ENCODE peak calls at places on chromosomes 5 and 9, in ten cellular contexts. B is NCI-H524 treated with DMSO at 0.1 percent for 48 hours; M is stimulated activated CD4-positive, alpha-beta T cell treated with anti-CD3 and anti-CD28 coated beads, Interleukin-4, amount 100 ng/mL, for 24 hours; S is A172; F is HCEC 1CT; D is NCI-H510A; U is Calu3; W is adrenal gland; Q is endothelial cell; J is neural progenitor cell. H is an unnamed sample.

GRCh38 chr9:74729129-74729710 is 158.5 kb downstream of the TRPM6 start:
- DNase-seq in W (peak; percentile 24), S (no peak), M (no peak), F (no peak), B (peak; percentile 53), U (no peak), D (no peak), Q (no peak), J (peak; percentile 77), H (no peak)

GRCh38 chr9:95003694-95004451 is 277.4 kb downstream of the AOPEP start:
- DNase-seq in F (peak; percentile 64), B (no peak), S (peak; percentile 61), Q (peak; percentile 53), D (peak; percentile 29), U (peak; percentile 58), M (no peak), J (peak; percentile 66), W (peak; percentile 75), H (peak; percentile 75)

GRCh38 chr5:54514269-54514668 is 3.3 kb upstream of the SNX18 start:
- DNase-seq in W (peak; percentile 25), B (no peak), F (peak; percentile 50), D (no peak), J (peak; percentile 34), M (no peak), S (no peak), U (no peak), Q (no peak), H (no peak)

GRCh38 chr9:98222885-98223640 is 30.6 kb upstream of the CORO2A start:
- DNase-seq in U (peak; percentile 56), Q (no peak), M (no peak), B (no peak), J (no peak), W (no peak), D (no peak), F (peak; percentile 99), S (peak; percentile 100), H (no peak)

GRCh38 chr5:148776780-148777179 is 49.6 kb upstream of the ADRB2 start:
- DNase-seq in M (peak; percentile 16), B (no peak), D (no peak), F (peak; percentile 79), Q (no peak), J (no peak), S (peak; percentile 94), W (peak; percentile 30), U (peak; percentile 88), H (no peak)

GRCh38 chr9:108634669-108635462 is 220.9 kb downstream of the ACTL7B start:
- DNase-seq in U (no peak), M (no peak), B (no peak), S (peak; percentile 84), J (no peak), W (no peak), D (no peak), Q (no peak), F (peak; percentile 75), H (no peak)

GRCh38 chr9:93897075-93897970 is 57.8 kb downstream of the BARX1 start:
- DNase-seq in J (no peak), Q (no peak), U (no peak), B (no peak), D (no peak), S (no peak), W (no peak), M (no peak), F (no peak), H (no peak)

GRCh38 chr5:167049043-167049663 is 1242.3 kb upstream of the WWC1 start:
- DNase-seq in Q (peak; percentile 52), S (peak; percentile 60), B (no peak), W (peak; percentile 43), M (no peak), U (peak; percentile 60), F (peak; percentile 4), D (no peak), J (peak; percentile 71), H (no peak)

GRCh38 chr9:98173181-98173580 is 19.3 kb downstream of the CORO2A start:
- DNase-seq in J (no peak), D (no peak), W (no peak), S (no peak), F (no peak), U (no peak), M (no peak), B (no peak), Q (no peak), H (no peak)

GRCh38 chr9:127785933-127786772 is at the start of gene CDK9:
- DNase-seq in D (peak; percentile 85), J (peak; percentile 97), W (peak; percentile 93), Q (peak; percentile 95), U (peak; percentile 91), M (peak; percentile 93), S (peak; percentile 77), F (peak; percentile 89), B (peak; percentile 34), H (peak; percentile 94)

GRCh38 chr9:107043886-107044285 is 180.9 kb downstream of the ZNF462 start:
- DNase-seq in F (no peak), M (no peak), Q (no peak), J (no peak), S (no peak), W (no peak), U (no peak), D (no peak), B (peak; percentile 42), H (no peak)

GRCh38 chr5:2739360-2740050 is 12.0 kb downstream of the IRX2 start:
- DNase-seq in F (no peak), S (no peak), J (peak; percentile 75), Q (peak; percentile 41), B (no peak), M (no peak), D (no peak), W (no peak), U (no peak), H (no peak)

GRCh38 chr9:133640160-133640559 is 4.0 kb downstream of the DBH start:
- DNase-seq in F (no peak), D (no peak), Q (no peak), U (no peak), J (no peak), M (no peak), S (no peak), B (no peak), W (no peak), H (no peak)

GRCh38 chr5:137900925-137901817 is 11.9 kb downstream of the PKD2L2 start:
- DNase-seq in S (no peak), Q (no peak), M (no peak), D (no peak), F (no peak), J (no peak), U (no peak), B (no peak), W (no peak), H (no peak)

GRCh38 chr5:173572431-173573125 is 43.9 kb downstream of the BOD1 start:
- DNase-seq in S (peak; percentile 22), B (no peak), U (no peak), F (no peak), W (no peak), J (no peak), D (no peak), Q (no peak), M (no peak), H (no peak)

GRCh38 chr5:133801955-133802751 is 166.3 kb downstream of the C5orf15 start:
- DNase-seq in W (no peak), D (no peak), F (no peak), Q (no peak), S (no peak), U (no peak), J (no peak), M (no peak), B (no peak), H (peak; percentile 47)

GRCh38 chr5:66757834-66758396 is 161.7 kb downstream of the MAST4 start:
- DNase-seq in M (no peak), S (no peak), Q (no peak), W (no peak), B (no peak), D (no peak), J (no peak), F (no peak), U (no peak), H (no peak)

GRCh38 chr5:84709075-84709474 is 324.4 kb upstream of the EDIL3 start:
- DNase-seq in J (no peak), S (no peak), W (no peak), B (no peak), M (no peak), Q (no peak), U (no peak), D (no peak), F (no peak), H (no peak)

GRCh38 chr5:176436641-176437040 is 11.5 kb upstream of the FAF2 start:
- DNase-seq in Q (no peak), W (no peak), D (no peak), U (no peak), M (no peak), F (peak; percentile 61), B (no peak), J (no peak), S (peak; percentile 11), H (no peak)

GRCh38 chr9:108040783-108041182 is 551.2 kb upstream of the KLF4 start:
- DNase-seq in B (no peak), F (peak; percentile 51), J (no peak), M (no peak), U (peak; percentile 6), W (no peak), D (no peak), S (peak; percentile 33), Q (no peak), H (no peak)